ENCODE peak calls at places on chromosomes 3 and 15, in four cellular contexts. X is body of pancreas, S is WTC11, A is choroid plexus epithelial cell. Z is an unnamed sample.

GRCh38 chr15:39251413-39252197 is 329.3 kb upstream of the THBS1 start:
- DNase-seq in X (no peak), S (no peak), A (no peak), Z (no peak)

GRCh38 chr3:122743581-122744120 is 50.0 kb downstream of the HSPBAP1 start:
- DNase-seq in X (no peak), S (no peak), A (no peak), Z (no peak)

GRCh38 chr3:66403268-66403990 is 97.4 kb downstream of the LRIG1 start:
- DNase-seq in X (no peak), S (no peak), A (no peak), Z (no peak)

GRCh38 chr3:52232279-52233107 is 6.5 kb downstream of the TWF2 start:
- DNase-seq in X (no peak), S (no peak), A (no peak), Z (no peak)

GRCh38 chr3:124034016-124034808 is 42.3 kb upstream of the ROPN1 start:
- DNase-seq in X (peak; percentile 19), S (no peak), A (peak; percentile 6), Z (no peak)

GRCh38 chr3:23161308-23161707 is 41.8 kb upstream of the UBE2E2 start:
- DNase-seq in X (no peak), S (no peak), A (no peak), Z (no peak)

GRCh38 chr15:92034227-92034626 is 180.7 kb downstream of the SLCO3A1 start:
- DNase-seq in X (no peak), S (no peak), A (no peak), Z (no peak)

GRCh38 chr3:195241592-195242355 is 29.2 kb downstream of the XXYLT1 start:
- DNase-seq in X (no peak), S (no peak), A (no peak), Z (no peak)

GRCh38 chr15:79635149-79635771 is 203.1 kb downstream of the MINAR1 start:
- DNase-seq in X (no peak), S (no peak), A (no peak), Z (no peak)

GRCh38 chr3:3560566-3561336 is 238.5 kb upstream of the LRRN1 start:
- DNase-seq in X (no peak), S (no peak), A (peak; percentile 3), Z (no peak)

DNA sequence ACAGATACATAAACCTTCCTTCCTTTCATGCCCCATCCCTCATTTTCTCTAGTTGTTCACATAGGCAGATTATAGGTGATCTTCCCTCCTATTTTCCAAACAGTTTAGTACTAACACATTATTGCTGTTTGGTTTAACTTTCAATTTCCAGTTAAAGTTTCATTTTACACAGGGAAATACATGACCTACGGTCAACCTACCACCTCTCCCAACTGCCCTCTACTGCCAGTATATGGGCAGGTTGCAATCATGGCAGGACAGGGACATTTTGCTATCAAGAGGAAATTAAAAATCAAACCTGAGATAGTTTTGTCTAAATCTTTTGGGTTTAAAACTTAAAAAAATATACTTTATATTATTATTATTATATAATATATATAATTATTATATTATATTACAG is 26.1 kb upstream of the TFDP2 start:
- DNase-seq in X (no peak), S (no peak), A (no peak), Z (no peak)
- TF ChIP-seq CTCF in X (no peak), S (no peak), A (no peak), Z (no peak)

GRCh38 chr15:78079296-78080087 is 2.0 kb upstream of the TBC1D2B start:
- DNase-seq in X (no peak), S (no peak), A (no peak), Z (no peak)

GRCh38 chr15:78077860-78078187 is 313 bp upstream of the TBC1D2B start:
- DNase-seq in X (no peak), S (no peak), A (peak; percentile 45), Z (no peak)

GRCh38 chr15:78075490-78076230 is 1.9 kb downstream of the TBC1D2B start:
- DNase-seq in X (peak; percentile 80), S (peak; percentile 33), A (peak; percentile 96), Z (peak; percentile 76)

GRCh38 chr15:78077053-78077859 is at the start of gene TBC1D2B:
- DNase-seq in X (peak; percentile 60), S (peak; percentile 76), A (peak; percentile 65), Z (peak; percentile 41)

DNA sequence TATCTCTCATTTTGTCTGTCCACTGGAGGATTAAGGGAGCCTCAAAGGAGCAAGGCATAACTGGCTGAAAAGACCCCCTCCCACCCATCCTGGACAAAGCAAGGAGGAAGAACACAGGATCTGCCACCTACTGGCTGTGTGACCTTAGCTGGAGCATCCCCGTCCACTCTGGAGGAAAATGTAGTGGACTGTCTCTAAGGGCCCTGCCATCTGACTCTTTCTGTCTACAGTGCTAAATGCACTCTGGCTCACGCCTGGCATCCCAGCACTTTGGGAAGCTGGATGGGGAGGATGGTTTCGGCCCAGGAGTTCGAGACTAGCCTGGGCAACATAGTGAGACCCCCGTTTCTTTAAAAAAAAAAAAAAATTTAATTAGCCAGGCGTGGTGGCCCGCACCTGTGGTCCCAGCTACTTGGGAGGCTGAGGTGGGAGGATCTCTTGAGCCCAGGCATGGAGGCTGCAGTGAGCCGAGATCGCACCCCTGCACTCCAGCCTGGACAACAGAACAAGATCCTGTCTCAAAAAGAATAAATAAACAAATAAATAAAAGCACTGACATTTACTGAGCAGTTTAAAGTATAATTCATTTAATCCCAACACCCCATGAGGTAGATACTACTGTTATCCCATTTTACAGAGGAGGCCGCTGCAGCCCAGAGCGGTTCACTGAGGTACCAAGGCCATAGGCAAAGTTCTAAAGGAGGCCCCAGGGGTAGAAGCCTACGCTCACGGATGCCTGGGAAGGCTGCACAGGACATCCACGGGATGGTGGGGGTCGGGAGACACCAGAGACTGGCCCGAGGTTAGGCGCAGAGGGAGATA is 1.1 kb downstream of the TBC1D2B start:
- DNase-seq in X (no peak), S (no peak), A (peak; percentile 41), Z (no peak)
- TF ChIP-seq CTCF in X (no peak), S (no peak), A (peak; percentile 45), Z (no peak)

GRCh38 chr3:119490153-119490552 is 8.2 kb upstream of the TIMMDC1 start:
- DNase-seq in X (no peak), S (no peak), A (no peak), Z (no peak)
- TF ChIP-seq CTCF in X (no peak), S (no peak), A (no peak), Z (no peak)

GRCh38 chr3:157159037-157159761 is 748 bp downstream of the CCNL1 start:
- DNase-seq in X (peak; percentile 77), S (peak; percentile 65), A (peak; percentile 45), Z (peak; percentile 81)
- TF ChIP-seq CTCF in X (no peak), S (no peak), A (no peak), Z (no peak)

GRCh38 chr3:61251174-61251972 is at the start of gene FHIT:
- DNase-seq in X (peak; percentile 96), S (peak; percentile 97), A (peak; percentile 96), Z (peak; percentile 96)
- TF ChIP-seq CTCF in X (no peak), S (no peak), A (no peak), Z (no peak)

GRCh38 chr3:162141232-162141631 is 644.6 kb downstream of the OTOL1 start:
- DNase-seq in X (no peak), S (no peak), A (peak; percentile 82), Z (peak; percentile 51)
- TF ChIP-seq CTCF in X (no peak), S (no peak), A (no peak), Z (no peak)

GRCh38 chr3:190034446-190034845 is 86.3 kb downstream of the P3H2 start:
- DNase-seq in X (no peak), S (no peak), A (no peak), Z (no peak)

GRCh38 chr3:190038050-190038631 is 82.6 kb downstream of the P3H2 start:
- DNase-seq in X (no peak), S (no peak), A (peak; percentile 86), Z (peak; percentile 95)

GRCh38 chr3:190031887-190032752 is 88.6 kb downstream of the P3H2 start:
- DNase-seq in X (no peak), S (no peak), A (no peak), Z (peak; percentile 27)

GRCh38 chr3:190036631-190037030 is 84.1 kb downstream of the P3H2 start:
- DNase-seq in X (no peak), S (no peak), A (peak; percentile 72), Z (peak; percentile 42)

GRCh38 chr3:190032924-190033323 is 87.8 kb downstream of the P3H2 start:
- DNase-seq in X (no peak), S (peak; percentile 67), A (no peak), Z (no peak)
- TF ChIP-seq CTCF in X (no peak), S (no peak), A (no peak), Z (no peak)

GRCh38 chr15:99207672-99208071 is 41.7 kb downstream of the TTC23 start:
- DNase-seq in X (no peak), S (no peak), A (peak; percentile 14), Z (no peak)
- TF ChIP-seq CTCF in X (no peak), S (no peak), A (peak; percentile 4), Z (no peak)

GRCh38 chr15:89761929-89762328 is 10.9 kb upstream of the MESP1 start:
- DNase-seq in X (peak; percentile 47), S (no peak), A (no peak), Z (no peak)

GRCh38 chr15:89761009-89761831 is 10.2 kb upstream of the MESP1 start:
- DNase-seq in X (peak; percentile 89), S (no peak), A (no peak), Z (peak; percentile 79)

GRCh38 chr15:89759835-89760234 is 8.8 kb upstream of the MESP1 start:
- DNase-seq in X (no peak), S (no peak), A (no peak), Z (no peak)

GRCh38 chr15:89758981-89759380 is 7.9 kb upstream of the MESP1 start:
- DNase-seq in X (no peak), S (no peak), A (no peak), Z (no peak)

GRCh38 chr15:89760303-89761008 is 9.4 kb upstream of the MESP1 start:
- DNase-seq in X (peak; percentile 82), S (peak; percentile 94), A (peak; percentile 77), Z (peak; percentile 89)
- TF ChIP-seq CTCF in X (peak; percentile 98), S (peak; percentile 97), A (peak; percentile 98), Z (peak; percentile 92)